ENCODE peak calls at places on chromosomes 7 and 10, in six cellular contexts. A, C, T, E, U and Q are unnamed samples.

GRCh38 chr10:61621538-61622150 is 41.1 kb upstream of the CABCOCO1 start:
- DNase-seq in E (no peak), A (no peak), C (peak), U (no peak), T (no peak), Q (no peak)

GRCh38 chr10:131947631-131948347 is 33.9 kb downstream of the BNIP3 start:
- DNase-seq in A (peak), E (no peak), T (peak), C (peak), U (peak), Q (no peak)

GRCh38 chr7:101691822-101692384 is 62.8 kb upstream of the MYL10 start:
- DNase-seq in C (no peak), A (no peak), E (peak), U (no peak), T (no peak), Q (no peak)

GRCh38 chr10:127872011-127872741 is 20.6 kb downstream of the CLRN3 start:
- DNase-seq in U (peak), T (no peak), E (no peak), C (peak), A (peak), Q (peak)

GRCh38 chr7:142788303-142789286 is 17.8 kb downstream of the PRSS2 start:
- DNase-seq in T (no peak), U (no peak), C (no peak), A (no peak), E (no peak), Q (no peak)

GRCh38 chr10:58998924-58999713 is 177.3 kb upstream of the PHYHIPL start:
- DNase-seq in C (peak), T (no peak), A (peak), U (no peak), E (no peak), Q (no peak)

GRCh38 chr7:82740246-82740848 is 296.8 kb upstream of the CACNA2D1 start:
- DNase-seq in A (peak), C (peak), T (peak), U (peak), E (no peak), Q (no peak)

GRCh38 chr10:107971411-107971810 is 806.9 kb upstream of the SORCS1 start:
- DNase-seq in U (no peak), E (no peak), T (no peak), C (peak), A (peak), Q (no peak)

GRCh38 chr7:2477447-2478386 is 1.5 kb upstream of the GRIFIN start:
- DNase-seq in E (peak), C (peak), A (peak), U (peak), T (peak), Q (no peak)

GRCh38 chr7:47291461-47292051 is 290.4 kb downstream of the TNS3 start:
- DNase-seq in E (peak), C (peak), A (peak), U (peak), T (no peak), Q (no peak)

GRCh38 chr10:130301026-130301892 is 165.1 kb downstream of the GLRX3 start:
- DNase-seq in T (peak), C (peak), A (no peak), E (no peak), U (no peak), Q (peak)

GRCh38 chr10:43070121-43071085 is 6.5 kb upstream of the RET start:
- DNase-seq in A (no peak), T (peak), E (no peak), C (no peak), U (no peak), Q (no peak)

GRCh38 chr10:90561666-90562065 is 296.2 kb downstream of the HTR7 start:
- DNase-seq in U (no peak), T (no peak), E (no peak), A (peak), C (peak), Q (no peak)

GRCh38 chr10:59175538-59176240 is 754 bp upstream of the PHYHIPL start:
- DNase-seq in C (no peak), A (no peak), U (no peak), E (peak), T (peak), Q (no peak)

GRCh38 chr7:44752822-44753221 is 4.2 kb downstream of the ZMIZ2 start:
- DNase-seq in T (no peak), A (no peak), C (no peak), E (no peak), U (no peak), Q (no peak)

GRCh38 chr7:155804897-155805825 is 7.1 kb downstream of the SHH start:
- DNase-seq in C (peak), A (peak), E (peak), U (peak), T (peak), Q (peak)

GRCh38 chr7:95396136-95397032 is at the start of gene PON3:
- DNase-seq in E (peak), T (peak), U (no peak), A (no peak), C (peak), Q (no peak)

GRCh38 chr10:35487336-35488034 is 117.7 kb upstream of the GJD4 start:
- DNase-seq in E (no peak), C (no peak), U (peak), T (no peak), A (peak), Q (peak)

GRCh38 chr10:132927824-132928223 is 14.5 kb downstream of the CFAP46 start:
- DNase-seq in U (no peak), A (no peak), C (no peak), T (peak), E (no peak), Q (no peak)

GRCh38 chr7:34748244-34749039 is 90.4 kb downstream of the NPSR1 start:
- DNase-seq in U (peak), E (no peak), A (peak), C (peak), T (peak), Q (no peak)

GRCh38 chr7:61576-62360 is 130.6 kb upstream of the FAM20C start:
- DNase-seq in T (peak), C (no peak), E (no peak), A (no peak), U (no peak), Q (no peak)

GRCh38 chr7:55549457-55549856 is 22.8 kb downstream of the VOPP1 start:
- DNase-seq in A (no peak), U (no peak), T (no peak), E (no peak), C (no peak), Q (no peak)

GRCh38 chr10:6114299-6114698 is 25.5 kb downstream of the RBM17 start:
- DNase-seq in A (peak), E (no peak), C (no peak), U (peak), T (no peak), Q (no peak)

GRCh38 chr10:51022933-51023585 is 51.2 kb upstream of the PRKG1 start:
- DNase-seq in T (no peak), A (no peak), E (no peak), C (no peak), U (no peak), Q (no peak)

GRCh38 chr10:97134202-97134601 is 51.6 kb downstream of the SLIT1 start:
- DNase-seq in U (no peak), T (no peak), E (no peak), A (no peak), C (no peak), Q (no peak)

GRCh38 chr10:43249962-43250624 is 16.8 kb downstream of the RASGEF1A start:
- DNase-seq in A (no peak), T (no peak), E (no peak), C (no peak), U (no peak), Q (peak)

GRCh38 chr10:43702936-43703281 is 54.2 kb upstream of the ZNF32 start:
- DNase-seq in A (no peak), T (no peak), U (no peak), C (no peak), E (no peak), Q (no peak)

GRCh38 chr7:9983048-9983447 is 990.6 kb upstream of the PHF14 start:
- DNase-seq in T (no peak), A (no peak), C (no peak), E (no peak), U (no peak), Q (no peak)
- TF ChIP-seq CTCF in T (no peak), A (no peak), C (no peak), E (no peak), U (no peak), Q (no peak)

GRCh38 chr10:73743905-73744689 is at the start of gene SEC24C:
- DNase-seq in C (peak), U (peak), T (peak), A (peak), E (peak), Q (peak)
- TF ChIP-seq CTCF in C (no peak), U (peak), T (no peak), A (no peak), E (no peak), Q (no peak)

DNA sequence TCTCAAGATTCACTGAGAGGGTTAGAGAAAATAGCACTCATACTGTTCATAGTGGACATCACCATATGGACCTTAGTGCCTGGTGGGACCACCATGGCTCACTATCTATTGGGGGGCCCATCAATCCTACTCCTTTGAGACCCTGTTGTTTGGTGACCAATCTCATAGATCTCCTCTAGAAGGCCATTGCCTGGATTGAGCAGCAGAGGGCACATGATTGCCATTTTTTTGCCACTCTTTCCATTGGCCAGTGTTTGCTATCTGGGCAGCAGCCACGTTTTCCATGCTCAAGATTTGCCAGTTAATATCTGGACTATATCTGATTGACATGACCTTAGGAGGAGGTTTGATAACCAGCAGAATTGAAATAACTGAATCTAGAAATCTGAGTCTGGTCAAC is 244.5 kb downstream of the ITGB1 start:
- DNase-seq in T (no peak), U (no peak), C (no peak), A (no peak), E (no peak), Q (no peak)
- TF ChIP-seq CTCF in T (no peak), U (peak), C (no peak), A (no peak), E (no peak), Q (no peak)

GRCh38 chr10:49162761-49163160 is 25.4 kb downstream of the TMEM273 start:
- DNase-seq in C (no peak), U (no peak), A (no peak), E (no peak), T (no peak), Q (peak)

GRCh38 chr10:49160814-49161213 is 27.0 kb upstream of the FAM170B start:
- DNase-seq in A (no peak), U (no peak), T (no peak), E (no peak), C (no peak), Q (peak)

GRCh38 chr10:49162063-49162462 is 26.1 kb downstream of the TMEM273 start:
- DNase-seq in U (peak), A (no peak), T (no peak), E (no peak), C (no peak), Q (no peak)

GRCh38 chr10:49160110-49160509 is 26.3 kb upstream of the FAM170B start:
- DNase-seq in U (no peak), A (no peak), E (no peak), C (no peak), T (no peak), Q (no peak)

DNA sequence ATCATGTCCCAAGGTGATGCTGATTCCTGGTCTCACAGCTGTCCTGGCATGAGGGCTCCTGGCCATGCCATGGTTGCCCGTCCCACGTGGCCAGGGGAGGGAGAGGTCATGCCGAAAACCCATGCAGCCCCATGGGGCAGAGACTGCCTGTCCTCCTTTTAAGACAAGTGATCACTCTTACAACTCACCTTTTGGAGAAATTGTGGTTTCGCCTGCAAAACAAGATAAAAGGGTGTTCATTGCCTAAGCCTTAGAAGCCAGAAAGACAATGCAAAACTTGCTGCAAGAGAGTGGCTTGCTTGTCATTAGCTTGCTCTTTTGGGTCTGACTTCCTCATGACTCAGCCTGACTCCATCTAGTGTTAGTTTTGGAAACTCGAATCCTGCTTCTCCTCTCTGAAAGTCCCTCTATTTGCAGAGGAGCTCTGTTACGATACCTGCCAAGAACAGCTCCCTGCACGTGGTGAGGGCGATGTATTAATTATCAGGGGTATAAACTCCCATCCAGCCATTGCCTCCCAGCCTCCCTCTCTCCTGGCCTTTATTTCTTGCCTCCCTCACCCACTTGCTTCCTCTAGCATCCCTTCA is 26.7 kb downstream of the TMEM273 start:
- DNase-seq in T (no peak), E (no peak), C (peak), U (peak), A (peak), Q (peak)
- TF ChIP-seq CTCF in T (no peak), E (no peak), C (peak), U (peak), A (peak), Q (peak)

GRCh38 chr7:75642810-75643486 is 95.8 kb downstream of the HIP1 start:
- DNase-seq in A (peak), C (peak), U (peak), T (no peak), E (peak), Q (no peak)

GRCh38 chr7:75639071-75639892 is 99.5 kb downstream of the HIP1 start:
- DNase-seq in T (peak), C (peak), A (peak), U (peak), E (peak), Q (peak)

GRCh38 chr7:75639893-75640600 is 98.7 kb downstream of the HIP1 start:
- DNase-seq in T (no peak), U (no peak), C (no peak), E (no peak), A (no peak), Q (no peak)

GRCh38 chr7:75637854-75638606 is 100.7 kb downstream of the HIP1 start:
- DNase-seq in A (no peak), T (no peak), E (no peak), C (no peak), U (no peak), Q (no peak)

GRCh38 chr7:75638607-75639070 is 100.1 kb downstream of the HIP1 start:
- DNase-seq in T (peak), U (peak), A (no peak), E (no peak), C (peak), Q (peak)
- TF ChIP-seq CTCF in T (no peak), U (peak), A (no peak), E (no peak), C (no peak), Q (no peak)